ENCODE peak calls at places on chromosome X, in six cellular contexts. One of them, this sample, is unnamed.

GRCh38 chrX:48498374-48498809 is 10.4 kb upstream of the PORCN start:
- DNase-seq in NCI-H446 treated with DMSO at 0.1 percent for 48 hours: no peak
- DNase-seq in COR-L47: no peak
- DNase-seq in dermis microvascular lymphatic vessel endothelial cell: peak; percentile 64
- DNase-seq in mesothelial cell of epicardium: no peak
- DNase-seq in HS-5: peak; percentile 68
- DNase-seq in this sample: no peak

GRCh38 chrX:150421816-150422215 is 58.7 kb downstream of the MAMLD1 start:
- DNase-seq in mesothelial cell of epicardium: no peak
- DNase-seq in HS-5: no peak
- DNase-seq in dermis microvascular lymphatic vessel endothelial cell: no peak
- DNase-seq in NCI-H446 treated with DMSO at 0.1 percent for 48 hours: no peak
- DNase-seq in COR-L47: no peak
- DNase-seq in this sample: peak; percentile 4

GRCh38 chrX:35340451-35340850 is 397.9 kb downstream of the FAM47B start:
- DNase-seq in NCI-H446 treated with DMSO at 0.1 percent for 48 hours: no peak
- DNase-seq in COR-L47: no peak
- DNase-seq in HS-5: no peak
- DNase-seq in dermis microvascular lymphatic vessel endothelial cell: no peak
- DNase-seq in mesothelial cell of epicardium: no peak
- DNase-seq in this sample: no peak

GRCh38 chrX:1524874-1525582 is 12.0 kb downstream of the P2RY8 start:
- DNase-seq in NCI-H446 treated with DMSO at 0.1 percent for 48 hours: no peak
- DNase-seq in HS-5: no peak
- DNase-seq in mesothelial cell of epicardium: no peak
- DNase-seq in COR-L47: no peak
- DNase-seq in dermis microvascular lymphatic vessel endothelial cell: no peak
- DNase-seq in this sample: no peak

GRCh38 chrX:37905436-37906147 is 58.2 kb upstream of the DYNLT3 start:
- DNase-seq in HS-5: no peak
- DNase-seq in COR-L47: peak; percentile 46
- DNase-seq in dermis microvascular lymphatic vessel endothelial cell: no peak
- DNase-seq in NCI-H446 treated with DMSO at 0.1 percent for 48 hours: peak; percentile 32
- DNase-seq in mesothelial cell of epicardium: peak; percentile 23
- DNase-seq in this sample: peak; percentile 6

GRCh38 chrX:92224406-92224805 is 445.2 kb downstream of the PCDH11X start:
- DNase-seq in NCI-H446 treated with DMSO at 0.1 percent for 48 hours: no peak
- DNase-seq in COR-L47: no peak
- DNase-seq in HS-5: no peak
- DNase-seq in mesothelial cell of epicardium: no peak
- DNase-seq in dermis microvascular lymphatic vessel endothelial cell: no peak
- DNase-seq in this sample: no peak

GRCh38 chrX:112761239-112762207 is 79.1 kb downstream of the AMOT start:
- DNase-seq in COR-L47: no peak
- DNase-seq in NCI-H446 treated with DMSO at 0.1 percent for 48 hours: no peak
- DNase-seq in HS-5: no peak
- DNase-seq in mesothelial cell of epicardium: no peak
- DNase-seq in dermis microvascular lymphatic vessel endothelial cell: no peak
- DNase-seq in this sample: no peak

GRCh38 chrX:33190016-33190415 is 21.3 kb downstream of the DMD start:
- DNase-seq in HS-5: no peak
- DNase-seq in COR-L47: no peak
- DNase-seq in mesothelial cell of epicardium: no peak
- DNase-seq in dermis microvascular lymphatic vessel endothelial cell: no peak
- DNase-seq in NCI-H446 treated with DMSO at 0.1 percent for 48 hours: no peak
- DNase-seq in this sample: no peak

GRCh38 chrX:130165703-130166502 is at the start of gene AIFM1:
- DNase-seq in COR-L47: peak; percentile 89
- DNase-seq in NCI-H446 treated with DMSO at 0.1 percent for 48 hours: peak; percentile 84
- DNase-seq in dermis microvascular lymphatic vessel endothelial cell: peak; percentile 96
- DNase-seq in HS-5: peak; percentile 79
- DNase-seq in mesothelial cell of epicardium: peak; percentile 71
- DNase-seq in this sample: peak; percentile 51

GRCh38 chrX:106959897-106960296 is 39.7 kb downstream of the CLDN2 start:
- DNase-seq in mesothelial cell of epicardium: no peak
- DNase-seq in dermis microvascular lymphatic vessel endothelial cell: peak; percentile 40
- DNase-seq in NCI-H446 treated with DMSO at 0.1 percent for 48 hours: no peak
- DNase-seq in COR-L47: no peak
- DNase-seq in HS-5: no peak
- DNase-seq in this sample: peak; percentile 3

GRCh38 chrX:70289793-70290770 is at the start of the genes KIF4A and PDZD11:
- DNase-seq in mesothelial cell of epicardium: peak; percentile 49
- DNase-seq in COR-L47: peak; percentile 51
- DNase-seq in HS-5: peak; percentile 42
- DNase-seq in dermis microvascular lymphatic vessel endothelial cell: peak; percentile 84
- DNase-seq in NCI-H446 treated with DMSO at 0.1 percent for 48 hours: peak; percentile 58
- DNase-seq in this sample: peak; percentile 82

GRCh38 chrX:55709735-55710134 is 7.8 kb upstream of the RRAGB start:
- DNase-seq in NCI-H446 treated with DMSO at 0.1 percent for 48 hours: no peak
- DNase-seq in HS-5: no peak
- DNase-seq in mesothelial cell of epicardium: no peak
- DNase-seq in dermis microvascular lymphatic vessel endothelial cell: no peak
- DNase-seq in COR-L47: no peak
- DNase-seq in this sample: no peak

GRCh38 chrX:136728393-136728792 is 52.3 kb downstream of the ARHGEF6 start:
- DNase-seq in dermis microvascular lymphatic vessel endothelial cell: no peak
- DNase-seq in COR-L47: no peak
- DNase-seq in mesothelial cell of epicardium: no peak
- DNase-seq in NCI-H446 treated with DMSO at 0.1 percent for 48 hours: no peak
- DNase-seq in HS-5: no peak
- DNase-seq in this sample: no peak

GRCh38 chrX:15674899-15675489 is 10.4 kb upstream of the CLTRN start:
- DNase-seq in mesothelial cell of epicardium: peak; percentile 52
- DNase-seq in dermis microvascular lymphatic vessel endothelial cell: peak; percentile 92
- DNase-seq in HS-5: peak; percentile 70
- DNase-seq in NCI-H446 treated with DMSO at 0.1 percent for 48 hours: peak; percentile 78
- DNase-seq in COR-L47: peak; percentile 82
- DNase-seq in this sample: peak; percentile 65

GRCh38 chrX:109049903-109050302 is 313.5 kb upstream of the IRS4 start:
- DNase-seq in NCI-H446 treated with DMSO at 0.1 percent for 48 hours: no peak
- DNase-seq in dermis microvascular lymphatic vessel endothelial cell: no peak
- DNase-seq in mesothelial cell of epicardium: no peak
- DNase-seq in COR-L47: no peak
- DNase-seq in HS-5: no peak
- DNase-seq in this sample: no peak

GRCh38 chrX:110310000-110310790 is 7.7 kb downstream of the AMMECR1 start:
- DNase-seq in mesothelial cell of epicardium: no peak
- DNase-seq in dermis microvascular lymphatic vessel endothelial cell: no peak
- DNase-seq in NCI-H446 treated with DMSO at 0.1 percent for 48 hours: no peak
- DNase-seq in COR-L47: no peak
- DNase-seq in HS-5: no peak
- DNase-seq in this sample: no peak

GRCh38 chrX:121579016-121579760 is 531.8 kb downstream of the GLUD2 start:
- DNase-seq in NCI-H446 treated with DMSO at 0.1 percent for 48 hours: no peak
- DNase-seq in HS-5: no peak
- DNase-seq in COR-L47: no peak
- DNase-seq in dermis microvascular lymphatic vessel endothelial cell: peak; percentile 14
- DNase-seq in mesothelial cell of epicardium: no peak
- DNase-seq in this sample: no peak

This sample was measured in frontal cortex.